ENCODE peak calls at places on chromosomes 1 and 21, in six cellular contexts. I, H, L, Y, V and W are unnamed samples.

GRCh38 chr1:39676951-39677350 is 5.0 kb upstream of the NT5C1A start:
- DNase-seq in L (no peak), Y (peak; percentile 46), I (no peak), H (no peak), V (no peak), W (no peak)

GRCh38 chr1:28296401-28297220 is 32.2 kb upstream of the MED18 start:
- DNase-seq in H (peak; percentile 11), L (no peak), I (peak; percentile 75), Y (no peak), V (peak; percentile 91), W (no peak)

GRCh38 chr1:50959303-50959912 is 659 bp downstream of the FAF1 start:
- DNase-seq in I (peak; percentile 72), V (peak; percentile 49), H (peak; percentile 24), Y (peak; percentile 47), L (no peak), W (no peak)

GRCh38 chr1:157753611-157754010 is 23.3 kb downstream of the FCRL2 start:
- DNase-seq in Y (no peak), H (no peak), L (no peak), I (no peak), V (peak; percentile 46), W (no peak)

GRCh38 chr1:212431656-212432055 is 1.1 kb upstream of the NENF start:
- DNase-seq in I (no peak), V (peak; percentile 56), L (no peak), H (no peak), Y (no peak), W (no peak)

GRCh38 chr1:22275626-22276395 is 132.9 kb upstream of the WNT4 start:
- DNase-seq in L (no peak), V (peak; percentile 81), I (no peak), H (no peak), Y (peak; percentile 52), W (no peak)

GRCh38 chr1:98133151-98133550 is 212.3 kb upstream of the DPYD start:
- DNase-seq in I (no peak), Y (no peak), L (no peak), H (no peak), V (no peak), W (no peak)

GRCh38 chr1:32393832-32394140 is 455 bp downstream of the BSDC1 start:
- DNase-seq in I (no peak), V (peak; percentile 75), Y (peak; percentile 49), H (no peak), L (no peak), W (no peak)

GRCh38 chr1:158793604-158794003 is 12.6 kb upstream of the OR6N2 start:
- DNase-seq in Y (peak; percentile 52), V (peak; percentile 68), I (no peak), H (no peak), L (no peak), W (no peak)

GRCh38 chr1:180953291-180953747 is 40.6 kb downstream of the KIAA1614 start:
- DNase-seq in H (no peak), I (peak; percentile 71), Y (no peak), V (peak; percentile 26), L (no peak), W (no peak)

GRCh38 chr1:85550784-85551516 is 29.6 kb upstream of the CCN1 start:
- DNase-seq in I (no peak), L (no peak), V (no peak), Y (no peak), H (no peak), W (no peak)

GRCh38 chr1:94654031-94654430 is 112.5 kb upstream of the F3 start:
- DNase-seq in V (no peak), L (no peak), Y (no peak), H (no peak), I (no peak), W (no peak)

GRCh38 chr1:50969611-50970507 is at the start of gene CDKN2C:
- DNase-seq in I (peak; percentile 91), V (peak; percentile 61), H (peak; percentile 61), Y (peak; percentile 83), L (no peak), W (peak; percentile 41)

GRCh38 chr1:155130272-155131006 is 2.8 kb downstream of the EFNA1 start:
- DNase-seq in H (no peak), I (no peak), Y (no peak), L (no peak), V (peak; percentile 63), W (no peak)

GRCh38 chr21:44999428-44999971 is 59.7 kb downstream of the SLX9 start:
- DNase-seq in I (peak; percentile 57), Y (no peak), H (no peak), V (no peak), L (no peak), W (no peak)

GRCh38 chr1:113199718-113200455 is 126.9 kb downstream of the LRIG2 start:
- DNase-seq in I (no peak), H (no peak), Y (no peak), V (peak; percentile 80), L (no peak), W (no peak)

GRCh38 chr1:215567491-215568286 is 585 bp downstream of the KCTD3 start:
- DNase-seq in V (peak; percentile 63), L (no peak), Y (peak; percentile 67), H (peak; percentile 61), I (peak; percentile 67), W (no peak)

GRCh38 chr1:244970236-244970652 is 105.9 kb upstream of the HNRNPU start:
- DNase-seq in Y (peak; percentile 92), V (peak; percentile 86), L (no peak), I (no peak), H (peak; percentile 84), W (peak; percentile 66)

GRCh38 chr1:87572008-87572407 is 243.3 kb downstream of the LMO4 start:
- DNase-seq in I (no peak), H (no peak), Y (no peak), L (no peak), V (no peak), W (no peak)

GRCh38 chr1:186144505-186144904 is 230.5 kb downstream of the TPR start:
- DNase-seq in L (no peak), Y (no peak), H (no peak), V (no peak), I (no peak), W (no peak)

GRCh38 chr1:48693674-48694347 is 82.9 kb downstream of the BEND5 start:
- DNase-seq in Y (no peak), I (no peak), L (no peak), H (no peak), V (no peak), W (no peak)

GRCh38 chr1:238951809-238952208 is 434.6 kb upstream of the CHRM3 start:
- DNase-seq in V (peak; percentile 61), H (no peak), I (no peak), L (no peak), Y (peak; percentile 53), W (no peak)

GRCh38 chr1:160973491-160973890 is 18.9 kb upstream of the ITLN2 start:
- DNase-seq in V (no peak), H (no peak), Y (no peak), L (no peak), I (no peak), W (no peak)

GRCh38 chr1:26858160-26858559 is 4.8 kb upstream of the SFN start:
- DNase-seq in L (no peak), H (no peak), Y (no peak), V (no peak), I (peak; percentile 43), W (no peak)

GRCh38 chr1:162256287-162256686 is 120.4 kb downstream of the SPATA46 start:
- DNase-seq in L (no peak), Y (no peak), V (no peak), I (no peak), H (no peak), W (no peak)

GRCh38 chr1:94038511-94038910 is 82.4 kb downstream of the ABCA4 start:
- DNase-seq in H (no peak), V (no peak), I (no peak), Y (no peak), L (no peak), W (no peak)

GRCh38 chr1:46184920-46185658 is 8.8 kb upstream of the P3R3URF start:
- DNase-seq in V (no peak), Y (no peak), L (no peak), I (no peak), H (no peak), W (no peak)

GRCh38 chr1:92411511-92411910 is 75.2 kb downstream of the GFI1 start:
- DNase-seq in Y (peak; percentile 85), H (peak; percentile 5), L (no peak), I (no peak), V (no peak), W (no peak)

GRCh38 chr1:84619383-84620093 is 45.3 kb upstream of the CTBS start:
- DNase-seq in L (no peak), I (no peak), H (no peak), V (no peak), Y (peak; percentile 60), W (no peak)

GRCh38 chr1:82317671-82318070 is 516.9 kb downstream of the ADGRL2 start:
- DNase-seq in Y (no peak), H (no peak), V (no peak), L (no peak), I (no peak), W (no peak)

GRCh38 chr1:201408176-201408814 is 9.2 kb upstream of the LAD1 start:
- DNase-seq in L (peak; percentile 36), I (no peak), V (peak; percentile 93), Y (peak; percentile 64), H (peak; percentile 57), W (peak; percentile 32)

GRCh38 chr1:54371936-54372385 is 34.2 kb downstream of the SSBP3 start:
- DNase-seq in H (no peak), Y (no peak), V (no peak), I (no peak), L (no peak), W (no peak)

GRCh38 chr1:19033516-19033840 is 77.0 kb upstream of the IFFO2 start:
- DNase-seq in H (no peak), Y (no peak), L (no peak), V (no peak), I (no peak), W (no peak)

GRCh38 chr1:204819495-204819894 is 51.2 kb upstream of the NFASC start:
- DNase-seq in I (no peak), V (no peak), Y (no peak), H (no peak), L (no peak), W (no peak)